ENCODE peak calls at places on chromosomes 7 and 10, in nine cellular contexts. A is neural progenitor cell, U is heart right ventricle, L is small intestine, J is aorta, G is tibial nerve, N is mesendoderm, C is Panc1, Q is right cardiac atrium. S is an unnamed sample.

GRCh38 chr10:12350167-12350872 is 973 bp downstream of the CAMK1D start:
- DNase-seq in A (peak; percentile 70), U (peak; percentile 41), L (peak; percentile 87), J (peak; percentile 67), G (no peak), N (peak; percentile 82), C (no peak), Q (peak; percentile 73), S (peak; percentile 78)

GRCh38 chr7:118731854-118732253 is 507.4 kb downstream of the ANKRD7 start:
- DNase-seq in A (peak; percentile 3), U (no peak), L (no peak), J (no peak), G (no peak), N (peak; percentile 77), C (no peak), Q (no peak), S (peak; percentile 50)

GRCh38 chr10:67780759-67781538 is 57.0 kb downstream of the DNAJC12 start:
- DNase-seq in A (no peak), U (no peak), L (no peak), J (no peak), G (no peak), N (no peak), C (no peak), Q (no peak), S (no peak)

GRCh38 chr10:73414230-73414981 is 548 bp upstream of the ANXA7 start:
- DNase-seq in A (no peak), U (no peak), L (peak; percentile 39), J (no peak), G (no peak), N (no peak), C (no peak), Q (no peak), S (peak; percentile 30)

GRCh38 chr7:74254858-74255379 is 720 bp upstream of the RFC2 start:
- DNase-seq in A (no peak), U (no peak), L (no peak), J (no peak), G (no peak), N (no peak), C (no peak), Q (no peak), S (no peak)

GRCh38 chr10:22244001-22244400 is 26.2 kb upstream of the EBLN1 start:
- DNase-seq in A (no peak), U (no peak), L (no peak), J (no peak), G (no peak), N (peak; percentile 37), C (no peak), Q (no peak), S (peak; percentile 64)

GRCh38 chr10:26503911-26504310 is 65.8 kb downstream of the APBB1IP start:
- DNase-seq in A (peak; percentile 27), U (no peak), L (no peak), J (no peak), G (no peak), N (peak; percentile 59), C (no peak), Q (no peak), S (peak; percentile 66)

GRCh38 chr7:127383123-127383835 is 9.2 kb downstream of the ZNF800 start:
- DNase-seq in A (no peak), U (no peak), L (peak; percentile 85), J (no peak), G (no peak), N (peak; percentile 71), C (peak; percentile 42), Q (no peak), S (peak; percentile 19)

GRCh38 chr7:508461-509170 is 11.0 kb downstream of the PDGFA start:
- DNase-seq in A (no peak), U (peak; percentile 8), L (no peak), J (peak; percentile 36), G (no peak), N (no peak), C (no peak), Q (peak; percentile 27), S (no peak)

GRCh38 chr7:24227603-24228359 is 56.2 kb upstream of the NPY start:
- DNase-seq in A (peak; percentile 6), U (no peak), L (no peak), J (no peak), G (no peak), N (peak; percentile 11), C (no peak), Q (no peak), S (no peak)

GRCh38 chr7:44561962-44562621 is 11.6 kb downstream of the DDX56 start:
- DNase-seq in A (no peak), U (no peak), L (peak; percentile 99), J (no peak), G (no peak), N (peak; percentile 62), C (no peak), Q (no peak), S (peak; percentile 43)

GRCh38 chr10:79144341-79145173 is 75.8 kb downstream of the ZMIZ1 start:
- DNase-seq in A (no peak), U (no peak), L (no peak), J (no peak), G (no peak), N (no peak), C (no peak), Q (no peak), S (no peak)

DNA sequence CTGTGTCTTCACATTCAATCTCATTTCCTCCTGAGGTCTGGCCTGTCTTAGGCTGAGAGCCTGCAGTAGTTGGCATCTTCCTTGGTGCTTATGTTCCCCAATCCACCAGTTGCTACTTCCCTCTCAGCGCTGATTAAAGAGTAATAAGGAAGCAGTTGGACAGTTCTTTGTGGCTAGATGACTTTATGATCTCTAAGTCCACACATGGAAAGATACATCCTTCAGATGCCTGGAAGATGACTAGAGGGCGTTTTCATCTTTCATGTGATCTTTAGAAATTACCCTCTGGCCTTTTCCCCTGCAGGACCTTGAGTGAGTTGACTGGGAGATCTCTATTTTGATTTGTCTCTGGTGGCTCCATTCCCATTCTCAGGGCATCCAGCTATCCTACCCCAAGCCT is 204.5 kb downstream of the GRM3 start:
- DNase-seq in A (no peak), U (no peak), L (peak; percentile 12), J (no peak), G (no peak), N (no peak), C (no peak), Q (no peak), S (no peak)
- H3K4me1 ChIP-seq in A (no peaks in the 10 kb centered on the region), U (no peaks in the 10 kb centered on the region), L (no peaks in the 10 kb centered on the region), J (no peaks in the 10 kb centered on the region), G (no peaks in the 10 kb centered on the region), N (no peaks in the 10 kb centered on the region), C (no peaks in the 10 kb centered on the region), Q (no peaks in the 10 kb centered on the region), S (peaks cover 12% of the 10 kb centered on the region)

GRCh38 chr7:116957874-116958273 is 4.6 kb downstream of the ST7 start:
- DNase-seq in A (no peak), U (no peak), L (no peak), J (no peak), G (no peak), N (no peak), C (no peak), Q (no peak), S (no peak)

GRCh38 chr7:116954443-116954838 is 1.1 kb downstream of the ST7 start:
- DNase-seq in A (no peak), U (no peak), L (no peak), J (no peak), G (no peak), N (no peak), C (no peak), Q (no peak), S (no peak)

GRCh38 chr7:116955340-116955739 is 2.0 kb downstream of the ST7 start:
- DNase-seq in A (no peak), U (no peak), L (no peak), J (no peak), G (no peak), N (no peak), C (no peak), Q (no peak), S (no peak)

GRCh38 chr7:116955801-116956514 is 2.7 kb downstream of the ST7 start:
- DNase-seq in A (no peak), U (no peak), L (no peak), J (no peak), G (peak; percentile 14), N (no peak), C (no peak), Q (no peak), S (no peak)

GRCh38 chr7:116956515-116956804 is 3.2 kb downstream of the ST7 start:
- DNase-seq in A (no peak), U (no peak), L (no peak), J (no peak), G (no peak), N (no peak), C (no peak), Q (no peak), S (no peak)
- H3K4me3 ChIP-seq in A (no peak overlapping the region), U (no peak overlapping the region), L (no peak overlapping the region), J (no peak overlapping the region), G (no peak overlapping the region), N (no peak overlapping the region), C (no peak overlapping the region), Q (no peak overlapping the region), S (no peak overlapping the region)

DNA sequence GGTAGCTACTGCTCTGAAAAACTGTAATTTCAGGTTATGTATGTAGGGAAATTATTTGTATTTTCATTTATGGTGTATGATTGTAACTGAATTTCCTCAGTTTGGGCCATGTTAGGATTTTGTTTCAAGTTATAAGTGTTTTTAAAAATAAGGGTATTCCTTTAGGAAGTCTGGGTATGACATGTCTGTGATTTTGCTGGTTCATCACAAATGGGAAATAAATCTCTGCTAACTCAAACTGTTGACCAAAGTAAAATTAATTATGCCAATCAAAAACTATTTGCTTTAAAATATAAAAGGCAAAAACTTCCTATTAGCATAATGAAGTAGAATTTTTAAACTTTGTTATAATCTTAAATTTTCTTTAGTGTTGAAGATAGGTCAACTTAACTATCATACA is 6.7 kb downstream of the PTEN start:
- DNase-seq in A (no peak), U (no peak), L (no peak), J (no peak), G (no peak), N (no peak), C (no peak), Q (no peak), S (no peak)
- H3K4me1 ChIP-seq in A (peaks cover 24% of the 10 kb centered on the region), U (peaks cover 75% of the 10 kb centered on the region), L (no peaks in the 10 kb centered on the region), J (no peaks in the 10 kb centered on the region), G (peaks cover 23% of the 10 kb centered on the region), N (no peaks in the 10 kb centered on the region), C (peaks cover 23% of the 10 kb centered on the region), Q (peaks cover 5% of the 10 kb centered on the region), S (peaks cover 33% of the 10 kb centered on the region)

DNA sequence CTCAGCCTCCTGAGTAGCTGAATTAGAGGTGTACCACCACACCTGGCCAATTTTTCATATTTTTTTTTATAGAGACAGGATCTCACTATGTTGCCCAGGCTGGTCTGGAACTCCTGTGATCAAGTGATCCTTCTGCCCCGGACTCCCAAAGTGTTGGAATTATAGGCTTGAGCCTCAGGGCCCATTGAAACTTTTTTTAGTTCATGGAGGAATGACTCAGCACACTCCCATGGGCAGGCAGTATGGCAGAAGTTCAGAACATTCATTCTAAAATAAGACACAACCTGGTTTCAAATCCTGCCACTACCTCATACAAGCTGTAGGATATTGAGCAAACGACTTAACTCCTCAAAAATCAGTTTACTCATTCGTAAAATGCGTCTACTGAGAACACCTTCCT is 320.4 kb upstream of the SP8 start:
- DNase-seq in A (no peak), U (no peak), L (no peak), J (no peak), G (no peak), N (no peak), C (no peak), Q (no peak), S (no peak)
- H3K4me3 ChIP-seq in A (no peak overlapping the region), U (no peak overlapping the region), L (no peak overlapping the region), J (no peak overlapping the region), G (no peak overlapping the region), N (no peak overlapping the region), C (no peak overlapping the region), Q (no peak overlapping the region), S (no peak overlapping the region)

S was measured in GM23338.